ENCODE peak calls at places on chromosomes 13 and 19, in ten cellular contexts. One of them, this sample, is unnamed.

GRCh38 chr19:3146677-3147100 is 10.9 kb downstream of the GNA15 start:
- DNase-seq in CD4-positive, alpha-beta memory T cell: peak
- DNase-seq in lower leg skin: no peak
- DNase-seq in breast epithelium: no peak
- DNase-seq in HFFc6: no peak
- DNase-seq in amniotic stem cell: no peak
- DNase-seq in NCI-H510A: no peak
- DNase-seq in posterior cingulate gyrus: no peak
- DNase-seq in hepatic stellate cell: no peak
- DNase-seq in iPS DF 6.9: no peak
- DNase-seq in this sample: no peak

GRCh38 chr13:59345316-59345715 is 818.4 kb downstream of the DIAPH3 start:
- DNase-seq in breast epithelium: no peak
- DNase-seq in hepatic stellate cell: no peak
- DNase-seq in amniotic stem cell: no peak
- DNase-seq in HFFc6: no peak
- DNase-seq in posterior cingulate gyrus: no peak
- DNase-seq in lower leg skin: no peak
- DNase-seq in CD4-positive, alpha-beta memory T cell: no peak
- DNase-seq in NCI-H510A: no peak
- DNase-seq in iPS DF 6.9: no peak
- DNase-seq in this sample: no peak

GRCh38 chr19:41860419-41861097 is 503 bp downstream of the RPS19 start:
- DNase-seq in posterior cingulate gyrus: no peak
- DNase-seq in HFFc6: no peak
- DNase-seq in breast epithelium: no peak
- DNase-seq in NCI-H510A: no peak
- DNase-seq in lower leg skin: no peak
- DNase-seq in CD4-positive, alpha-beta memory T cell: no peak
- DNase-seq in amniotic stem cell: no peak
- DNase-seq in iPS DF 6.9: no peak
- DNase-seq in hepatic stellate cell: no peak
- DNase-seq in this sample: no peak

GRCh38 chr13:107117327-107118012 is 549.5 kb upstream of the ARGLU1 start:
- DNase-seq in breast epithelium: no peak
- DNase-seq in posterior cingulate gyrus: no peak
- DNase-seq in HFFc6: no peak
- DNase-seq in CD4-positive, alpha-beta memory T cell: no peak
- DNase-seq in amniotic stem cell: no peak
- DNase-seq in NCI-H510A: peak
- DNase-seq in hepatic stellate cell: peak
- DNase-seq in iPS DF 6.9: no peak
- DNase-seq in lower leg skin: no peak
- DNase-seq in this sample: no peak

GRCh38 chr13:72453161-72453560 is 274.3 kb downstream of the MZT1 start:
- DNase-seq in amniotic stem cell: no peak
- DNase-seq in iPS DF 6.9: no peak
- DNase-seq in CD4-positive, alpha-beta memory T cell: no peak
- DNase-seq in hepatic stellate cell: no peak
- DNase-seq in breast epithelium: no peak
- DNase-seq in lower leg skin: no peak
- DNase-seq in NCI-H510A: no peak
- DNase-seq in HFFc6: no peak
- DNase-seq in posterior cingulate gyrus: no peak
- DNase-seq in this sample: no peak

GRCh38 chr19:49552749-49553148 is 24.9 kb downstream of the RCN3 start:
- DNase-seq in breast epithelium: no peak
- DNase-seq in posterior cingulate gyrus: no peak
- DNase-seq in NCI-H510A: no peak
- DNase-seq in lower leg skin: no peak
- DNase-seq in iPS DF 6.9: no peak
- DNase-seq in amniotic stem cell: no peak
- DNase-seq in CD4-positive, alpha-beta memory T cell: peak
- DNase-seq in hepatic stellate cell: no peak
- DNase-seq in HFFc6: no peak
- DNase-seq in this sample: no peak

GRCh38 chr19:14367016-14367415 is 14.2 kb upstream of the ADGRE5 start:
- DNase-seq in breast epithelium: no peak
- DNase-seq in CD4-positive, alpha-beta memory T cell: no peak
- DNase-seq in iPS DF 6.9: no peak
- DNase-seq in lower leg skin: no peak
- DNase-seq in HFFc6: no peak
- DNase-seq in hepatic stellate cell: no peak
- DNase-seq in posterior cingulate gyrus: no peak
- DNase-seq in amniotic stem cell: no peak
- DNase-seq in NCI-H510A: no peak
- DNase-seq in this sample: no peak

GRCh38 chr13:20998649-20999415 is 62.6 kb downstream of the LATS2 start:
- DNase-seq in NCI-H510A: no peak
- DNase-seq in hepatic stellate cell: no peak
- DNase-seq in amniotic stem cell: no peak
- DNase-seq in CD4-positive, alpha-beta memory T cell: no peak
- DNase-seq in lower leg skin: peak
- DNase-seq in HFFc6: no peak
- DNase-seq in iPS DF 6.9: no peak
- DNase-seq in breast epithelium: no peak
- DNase-seq in posterior cingulate gyrus: no peak
- DNase-seq in this sample: no peak

GRCh38 chr19:43464089-43464775 is 1.2 kb downstream of the LYPD3 start:
- DNase-seq in NCI-H510A: no peak
- DNase-seq in breast epithelium: peak
- DNase-seq in HFFc6: no peak
- DNase-seq in CD4-positive, alpha-beta memory T cell: no peak
- DNase-seq in amniotic stem cell: no peak
- DNase-seq in hepatic stellate cell: no peak
- DNase-seq in lower leg skin: peak
- DNase-seq in posterior cingulate gyrus: peak
- DNase-seq in iPS DF 6.9: no peak
- DNase-seq in this sample: no peak

GRCh38 chr13:37648604-37649003 is 50.0 kb upstream of the POSTN start:
- DNase-seq in CD4-positive, alpha-beta memory T cell: no peak
- DNase-seq in breast epithelium: no peak
- DNase-seq in lower leg skin: no peak
- DNase-seq in hepatic stellate cell: peak
- DNase-seq in iPS DF 6.9: no peak
- DNase-seq in NCI-H510A: no peak
- DNase-seq in amniotic stem cell: no peak
- DNase-seq in posterior cingulate gyrus: no peak
- DNase-seq in HFFc6: peak
- DNase-seq in this sample: peak

GRCh38 chr13:113756441-113757097 is 2.5 kb upstream of the TMEM255B start:
- DNase-seq in HFFc6: no peak
- DNase-seq in NCI-H510A: no peak
- DNase-seq in posterior cingulate gyrus: no peak
- DNase-seq in CD4-positive, alpha-beta memory T cell: no peak
- DNase-seq in hepatic stellate cell: no peak
- DNase-seq in lower leg skin: no peak
- DNase-seq in breast epithelium: no peak
- DNase-seq in amniotic stem cell: no peak
- DNase-seq in iPS DF 6.9: no peak
- DNase-seq in this sample: no peak

GRCh38 chr13:43728411-43728810 is 58.4 kb downstream of the ENOX1 start:
- DNase-seq in hepatic stellate cell: no peak
- DNase-seq in posterior cingulate gyrus: no peak
- DNase-seq in NCI-H510A: no peak
- DNase-seq in iPS DF 6.9: no peak
- DNase-seq in lower leg skin: no peak
- DNase-seq in breast epithelium: no peak
- DNase-seq in CD4-positive, alpha-beta memory T cell: no peak
- DNase-seq in HFFc6: no peak
- DNase-seq in amniotic stem cell: no peak
- DNase-seq in this sample: no peak

GRCh38 chr13:94196426-94196825 is 283.1 kb downstream of the DCT start:
- DNase-seq in iPS DF 6.9: no peak
- DNase-seq in NCI-H510A: no peak
- DNase-seq in HFFc6: no peak
- DNase-seq in CD4-positive, alpha-beta memory T cell: no peak
- DNase-seq in amniotic stem cell: no peak
- DNase-seq in posterior cingulate gyrus: no peak
- DNase-seq in lower leg skin: no peak
- DNase-seq in hepatic stellate cell: no peak
- DNase-seq in breast epithelium: no peak
- DNase-seq in this sample: no peak

GRCh38 chr13:106473174-106473573 is 62.3 kb downstream of the EFNB2 start:
- DNase-seq in lower leg skin: no peak
- DNase-seq in posterior cingulate gyrus: no peak
- DNase-seq in iPS DF 6.9: no peak
- DNase-seq in NCI-H510A: no peak
- DNase-seq in HFFc6: no peak
- DNase-seq in breast epithelium: no peak
- DNase-seq in hepatic stellate cell: no peak
- DNase-seq in amniotic stem cell: no peak
- DNase-seq in CD4-positive, alpha-beta memory T cell: no peak
- DNase-seq in this sample: no peak

GRCh38 chr19:5001547-5002131 is 32.7 kb downstream of the KDM4B start:
- DNase-seq in lower leg skin: no peak
- DNase-seq in posterior cingulate gyrus: no peak
- DNase-seq in CD4-positive, alpha-beta memory T cell: peak
- DNase-seq in iPS DF 6.9: peak
- DNase-seq in NCI-H510A: no peak
- DNase-seq in breast epithelium: no peak
- DNase-seq in HFFc6: peak
- DNase-seq in amniotic stem cell: no peak
- DNase-seq in hepatic stellate cell: peak
- DNase-seq in this sample: peak

GRCh38 chr19:33292595-33293254 is 9.6 kb downstream of the CEBPA start:
- DNase-seq in NCI-H510A: no peak
- DNase-seq in CD4-positive, alpha-beta memory T cell: no peak
- DNase-seq in breast epithelium: no peak
- DNase-seq in amniotic stem cell: no peak
- DNase-seq in iPS DF 6.9: no peak
- DNase-seq in hepatic stellate cell: no peak
- DNase-seq in HFFc6: peak
- DNase-seq in posterior cingulate gyrus: no peak
- DNase-seq in lower leg skin: peak
- DNase-seq in this sample: peak

GRCh38 chr19:12596927-12597548 is 13.6 kb downstream of the ZNF490 start:
- DNase-seq in hepatic stellate cell: no peak
- DNase-seq in lower leg skin: no peak
- DNase-seq in posterior cingulate gyrus: no peak
- DNase-seq in HFFc6: no peak
- DNase-seq in amniotic stem cell: no peak
- DNase-seq in CD4-positive, alpha-beta memory T cell: no peak
- DNase-seq in breast epithelium: no peak
- DNase-seq in NCI-H510A: no peak
- DNase-seq in iPS DF 6.9: no peak
- DNase-seq in this sample: no peak

GRCh38 chr13:110405597-110406450 is 98.7 kb downstream of the COL4A2 start:
- DNase-seq in posterior cingulate gyrus: no peak
- DNase-seq in lower leg skin: no peak
- DNase-seq in HFFc6: peak
- DNase-seq in iPS DF 6.9: no peak
- DNase-seq in amniotic stem cell: peak
- DNase-seq in breast epithelium: no peak
- DNase-seq in hepatic stellate cell: peak
- DNase-seq in NCI-H510A: no peak
- DNase-seq in CD4-positive, alpha-beta memory T cell: no peak
- DNase-seq in this sample: peak

GRCh38 chr19:13050274-13050673 is 52.4 kb downstream of the LYL1 start:
- DNase-seq in HFFc6: no peak
- DNase-seq in CD4-positive, alpha-beta memory T cell: no peak
- DNase-seq in NCI-H510A: no peak
- DNase-seq in hepatic stellate cell: no peak
- DNase-seq in iPS DF 6.9: no peak
- DNase-seq in lower leg skin: no peak
- DNase-seq in posterior cingulate gyrus: no peak
- DNase-seq in amniotic stem cell: no peak
- DNase-seq in breast epithelium: no peak
- DNase-seq in this sample: no peak

GRCh38 chr13:99305180-99305965 is 1.8 kb downstream of the GPR183 start:
- DNase-seq in CD4-positive, alpha-beta memory T cell: no peak
- DNase-seq in lower leg skin: no peak
- DNase-seq in hepatic stellate cell: no peak
- DNase-seq in breast epithelium: no peak
- DNase-seq in NCI-H510A: no peak
- DNase-seq in iPS DF 6.9: no peak
- DNase-seq in HFFc6: no peak
- DNase-seq in amniotic stem cell: no peak
- DNase-seq in posterior cingulate gyrus: no peak
- DNase-seq in this sample: no peak

GRCh38 chr13:101552797-101553196 is 100.3 kb downstream of the ITGBL1 start:
- DNase-seq in NCI-H510A: no peak
- DNase-seq in amniotic stem cell: no peak
- DNase-seq in breast epithelium: no peak
- DNase-seq in HFFc6: peak
- DNase-seq in CD4-positive, alpha-beta memory T cell: no peak
- DNase-seq in iPS DF 6.9: no peak
- DNase-seq in hepatic stellate cell: no peak
- DNase-seq in lower leg skin: no peak
- DNase-seq in posterior cingulate gyrus: no peak
- DNase-seq in this sample: peak

GRCh38 chr13:29472317-29472961 is 123.0 kb downstream of the SLC7A1 start:
- DNase-seq in CD4-positive, alpha-beta memory T cell: peak
- DNase-seq in amniotic stem cell: peak
- DNase-seq in posterior cingulate gyrus: no peak
- DNase-seq in HFFc6: peak
- DNase-seq in NCI-H510A: no peak
- DNase-seq in iPS DF 6.9: peak
- DNase-seq in hepatic stellate cell: peak
- DNase-seq in breast epithelium: no peak
- DNase-seq in lower leg skin: no peak
- DNase-seq in this sample: no peak

GRCh38 chr19:3606690-3607289 is at the start of gene TBXA2R:
- DNase-seq in HFFc6: peak
- DNase-seq in amniotic stem cell: peak
- DNase-seq in lower leg skin: peak
- DNase-seq in posterior cingulate gyrus: peak
- DNase-seq in breast epithelium: no peak
- DNase-seq in CD4-positive, alpha-beta memory T cell: no peak
- DNase-seq in iPS DF 6.9: no peak
- DNase-seq in NCI-H510A: no peak
- DNase-seq in hepatic stellate cell: peak
- DNase-seq in this sample: peak

GRCh38 chr19:49950590-49950948 is 10.4 kb downstream of the SIGLEC11 start:
- DNase-seq in CD4-positive, alpha-beta memory T cell: no peak
- DNase-seq in HFFc6: no peak
- DNase-seq in posterior cingulate gyrus: no peak
- DNase-seq in iPS DF 6.9: no peak
- DNase-seq in breast epithelium: peak
- DNase-seq in hepatic stellate cell: no peak
- DNase-seq in amniotic stem cell: no peak
- DNase-seq in lower leg skin: no peak
- DNase-seq in NCI-H510A: no peak
- DNase-seq in this sample: no peak

GRCh38 chr19:6718741-6719539 is 1.5 kb downstream of the C3 start:
- DNase-seq in NCI-H510A: no peak
- DNase-seq in breast epithelium: no peak
- DNase-seq in amniotic stem cell: no peak
- DNase-seq in CD4-positive, alpha-beta memory T cell: peak
- DNase-seq in posterior cingulate gyrus: peak
- DNase-seq in hepatic stellate cell: peak
- DNase-seq in lower leg skin: no peak
- DNase-seq in iPS DF 6.9: no peak
- DNase-seq in HFFc6: no peak
- DNase-seq in this sample: no peak

GRCh38 chr19:1730157-1730556 is 23.1 kb upstream of the ONECUT3 start:
- DNase-seq in HFFc6: no peak
- DNase-seq in NCI-H510A: no peak
- DNase-seq in lower leg skin: no peak
- DNase-seq in hepatic stellate cell: no peak
- DNase-seq in posterior cingulate gyrus: no peak
- DNase-seq in amniotic stem cell: no peak
- DNase-seq in breast epithelium: no peak
- DNase-seq in iPS DF 6.9: no peak
- DNase-seq in CD4-positive, alpha-beta memory T cell: no peak
- DNase-seq in this sample: no peak

GRCh38 chr19:16208064-16208759 is 10.5 kb downstream of the AP1M1 start:
- DNase-seq in iPS DF 6.9: no peak
- DNase-seq in NCI-H510A: no peak
- DNase-seq in hepatic stellate cell: no peak
- DNase-seq in amniotic stem cell: no peak
- DNase-seq in posterior cingulate gyrus: no peak
- DNase-seq in HFFc6: no peak
- DNase-seq in breast epithelium: no peak
- DNase-seq in lower leg skin: no peak
- DNase-seq in CD4-positive, alpha-beta memory T cell: no peak
- DNase-seq in this sample: no peak

GRCh38 chr19:1068111-1069001 is 1.4 kb downstream of the ARHGAP45 start:
- DNase-seq in breast epithelium: no peak
- DNase-seq in hepatic stellate cell: no peak
- DNase-seq in CD4-positive, alpha-beta memory T cell: peak
- DNase-seq in lower leg skin: no peak
- DNase-seq in HFFc6: no peak
- DNase-seq in iPS DF 6.9: no peak
- DNase-seq in amniotic stem cell: no peak
- DNase-seq in NCI-H510A: no peak
- DNase-seq in posterior cingulate gyrus: no peak
- DNase-seq in this sample: no peak